ENCODE peak calls at places on chromosomes 13 and 19, in seven cellular contexts. L, O, T, V, D, H and B are unnamed samples.

GRCh38 chr13:63389756-63390155 is 1974.1 kb upstream of the PCDH20 start:
- DNase-seq in H (no peak), T (no peak), V (no peak), D (no peak), O (no peak), L (no peak), B (peak)

GRCh38 chr13:113476811-113477210 is 13.7 kb downstream of the DCUN1D2 start:
- DNase-seq in D (no peak), V (no peak), O (no peak), L (no peak), H (no peak), T (no peak), B (no peak)

GRCh38 chr13:43357435-43358065 is 334.2 kb downstream of the DNAJC15 start:
- DNase-seq in O (no peak), T (no peak), H (no peak), L (no peak), V (no peak), D (no peak), B (no peak)

GRCh38 chr19:41863209-41863931 is 3.3 kb downstream of the RPS19 start:
- DNase-seq in T (no peak), L (no peak), D (no peak), H (no peak), V (no peak), O (no peak), B (no peak)

GRCh38 chr19:46841458-46842083 is 9.1 kb downstream of the AP2S1 start:
- DNase-seq in H (no peak), D (no peak), V (no peak), L (no peak), T (peak), O (no peak), B (no peak)

GRCh38 chr13:113539176-113539575 is 45.4 kb upstream of the TFDP1 start:
- DNase-seq in O (no peak), V (no peak), D (no peak), T (no peak), H (no peak), L (no peak), B (no peak)

GRCh38 chr19:32627714-32628253 is 46.8 kb downstream of the PDCD5 start:
- DNase-seq in O (no peak), T (no peak), V (no peak), L (no peak), H (no peak), D (no peak), B (no peak)

GRCh38 chr13:112737329-112737728 is 47.5 kb downstream of the ATP11A start:
- DNase-seq in T (no peak), L (no peak), V (no peak), D (no peak), H (no peak), O (no peak), B (no peak)

GRCh38 chr19:45496349-45496953 is 396 bp downstream of the RTN2 start:
- DNase-seq in D (peak), H (peak), O (peak), T (peak), V (peak), L (peak), B (peak)

GRCh38 chr19:13707901-13708300 is 56.4 kb upstream of the MRI1 start:
- DNase-seq in D (no peak), L (no peak), O (no peak), H (no peak), T (no peak), V (no peak), B (no peak)

GRCh38 chr19:58227964-58228583 is 640 bp upstream of the ZNF544 start:
- DNase-seq in V (no peak), L (no peak), T (no peak), H (peak), O (no peak), D (peak), B (no peak)

GRCh38 chr13:103145476-103145875 is 79.3 kb upstream of the SLC10A2 start:
- DNase-seq in D (no peak), O (no peak), T (no peak), L (no peak), H (no peak), V (no peak), B (no peak)

GRCh38 chr19:46069841-46070341 is 29.1 kb upstream of the IGFL4 start:
- DNase-seq in H (no peak), L (no peak), O (no peak), V (no peak), T (peak), D (no peak), B (no peak)

GRCh38 chr19:29262085-29262484 is 49.1 kb upstream of the UQCRFS1 start:
- DNase-seq in T (no peak), O (no peak), D (no peak), L (no peak), H (no peak), V (no peak), B (no peak)

GRCh38 chr19:39557791-39558622 is 18.0 kb upstream of the EID2 start:
- DNase-seq in V (no peak), H (no peak), T (no peak), D (peak), O (no peak), L (no peak), B (no peak)

GRCh38 chr19:48171584-48172170 is 1.2 kb downstream of the ZSWIM9 start:
- DNase-seq in V (no peak), L (no peak), H (no peak), O (no peak), D (no peak), T (no peak), B (no peak)

GRCh38 chr13:98206946-98207345 is 29.9 kb upstream of the RNF113B start:
- DNase-seq in H (no peak), L (no peak), T (peak), O (no peak), D (no peak), V (no peak), B (no peak)

GRCh38 chr13:98856983-98857382 is 104.5 kb upstream of the SLC15A1 start:
- DNase-seq in V (no peak), D (no peak), O (no peak), H (no peak), L (no peak), T (no peak), B (no peak)

GRCh38 chr19:48271531-48272151 is 1.8 kb downstream of the ZNF114 start:
- DNase-seq in O (peak), V (peak), L (peak), T (peak), H (peak), D (peak), B (peak)

GRCh38 chr19:4556574-4557185 is 2.8 kb downstream of the SEMA6B start:
- DNase-seq in H (no peak), V (peak), D (peak), L (peak), T (peak), O (no peak), B (peak)

GRCh38 chr13:20182231-20182846 is 10.4 kb downstream of the GJB2 start:
- DNase-seq in L (peak), T (peak), D (peak), H (peak), O (peak), V (no peak), B (peak)

GRCh38 chr13:29954082-29955043 is 103.9 kb upstream of the UBL3 start:
- DNase-seq in O (no peak), D (no peak), T (no peak), L (no peak), H (no peak), V (no peak), B (no peak)

GRCh38 chr13:100658363-100658762 is 16.2 kb downstream of the TMTC4 start:
- DNase-seq in L (no peak), V (no peak), T (no peak), H (no peak), O (no peak), D (no peak), B (no peak)

GRCh38 chr19:5624741-5625140 is 1.9 kb downstream of the SAFB start:
- DNase-seq in H (no peak), L (no peak), O (peak), D (no peak), T (no peak), V (no peak), B (no peak)